ENCODE peak calls at places on chromosomes 2 and 18, in eight cellular contexts. Y, H, X, Q, S, C, P and W are unnamed samples.

GRCh38 chr2:117716505-117716904 is 98.0 kb upstream of the DDX18 start:
- DNase-seq in Y (no peak), C (no peak), H (no peak), X (no peak), P (no peak), S (no peak), Q (no peak), W (no peak)

GRCh38 chr18:63158676-63159291 is 160.8 kb downstream of the BCL2 start:
- DNase-seq in Q (no peak), X (no peak), Y (no peak), S (no peak), P (no peak), H (no peak), C (no peak), W (no peak)

GRCh38 chr2:187964742-187965141 is 326.9 kb upstream of the GULP1 start:
- DNase-seq in H (no peak), X (no peak), P (no peak), Y (no peak), Q (no peak), C (no peak), S (no peak), W (no peak)

GRCh38 chr2:166184789-166185188 is 57.0 kb upstream of the SCN1A start:
- DNase-seq in H (no peak), X (no peak), C (no peak), Q (no peak), Y (no peak), S (no peak), P (no peak), W (no peak)

GRCh38 chr2:19048593-19049264 is 309.7 kb downstream of the OSR1 start:
- DNase-seq in Q (peak; percentile 31), P (peak; percentile 85), C (peak; percentile 87), S (no peak), Y (no peak), X (no peak), H (peak; percentile 33), W (no peak)

GRCh38 chr2:65387017-65387416 is 45.4 kb downstream of the SPRED2 start:
- DNase-seq in C (no peak), P (no peak), H (no peak), X (no peak), Y (no peak), S (no peak), Q (no peak), W (no peak)

GRCh38 chr2:207812858-207813175 is 43.1 kb upstream of the FZD5 start:
- DNase-seq in H (no peak), P (no peak), S (no peak), X (no peak), Q (no peak), C (no peak), Y (no peak), W (no peak)

GRCh38 chr2:232900811-232901701 is 31.0 kb downstream of the SNORC start:
- DNase-seq in S (peak; percentile 47), C (no peak), Y (no peak), H (no peak), Q (no peak), X (no peak), P (no peak), W (no peak)

GRCh38 chr2:235204923-235205322 is 253.1 kb downstream of the SH3BP4 start:
- DNase-seq in Y (no peak), P (no peak), X (no peak), Q (no peak), C (peak; percentile 55), S (no peak), H (no peak), W (no peak)

GRCh38 chr18:7821784-7822183 is 254.7 kb downstream of the PTPRM start:
- DNase-seq in Y (no peak), X (no peak), C (no peak), S (no peak), P (no peak), H (no peak), Q (no peak), W (no peak)

GRCh38 chr2:47033102-47033880 is 117.7 kb upstream of the MCFD2 start:
- DNase-seq in Y (no peak), Q (no peak), C (no peak), X (peak; percentile 77), S (no peak), P (no peak), H (no peak), W (no peak)

GRCh38 chr2:234249873-234250272 is 199.4 kb downstream of the SPP2 start:
- DNase-seq in C (no peak), H (no peak), X (no peak), Q (no peak), Y (no peak), S (peak; percentile 75), P (no peak), W (no peak)

DNA sequence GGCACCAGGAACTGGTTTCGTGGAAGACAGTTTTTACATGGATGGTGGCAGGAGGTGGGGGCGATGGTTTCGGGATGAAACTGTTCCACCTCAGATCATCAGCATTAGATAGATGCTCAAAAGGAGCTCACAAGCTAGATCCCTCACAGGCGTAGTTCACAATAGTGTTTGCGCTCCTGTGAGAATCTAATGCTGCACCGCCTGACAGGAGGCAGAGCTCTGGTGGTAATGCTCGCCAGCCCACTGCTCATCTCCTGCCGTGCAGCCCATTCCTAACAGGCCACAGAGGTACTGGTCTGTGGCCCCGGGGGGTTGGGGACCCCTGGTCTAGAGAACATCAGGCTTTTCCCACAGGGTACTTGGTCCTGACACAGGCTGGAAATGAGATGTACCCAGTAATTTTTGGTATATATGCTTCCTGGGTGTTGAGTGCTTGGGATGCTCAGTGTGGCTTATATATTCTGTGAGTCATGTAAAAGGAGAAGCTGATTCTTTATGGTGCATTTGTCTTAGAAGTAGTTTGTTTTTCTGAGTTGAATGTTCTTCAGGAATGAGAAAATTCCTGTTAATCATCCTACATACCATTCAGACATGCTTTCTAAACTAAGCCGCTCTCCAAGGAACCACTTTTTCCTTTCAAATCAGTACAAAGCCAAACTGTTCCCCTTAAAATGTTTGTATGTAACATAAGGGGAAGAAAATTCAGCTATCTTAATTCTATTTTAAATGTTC is 121.9 kb downstream of the NCK2 start:
- DNase-seq in Y (no peak), S (no peak), Q (no peak), P (no peak), C (no peak), X (no peak), H (no peak), W (no peak)
- H3K4me1 ChIP-seq in Y (no peaks in the 10 kb centered on the region), S (no peaks in the 10 kb centered on the region), Q (peaks cover 38% of the 10 kb centered on the region), P (no peaks in the 10 kb centered on the region), C (peaks cover 4% of the 10 kb centered on the region), X (no peaks in the 10 kb centered on the region), H (no peaks in the 10 kb centered on the region), W (peaks cover 97% of the 10 kb centered on the region)

GRCh38 chr2:13006829-13007715 is 290.3 kb downstream of the TRIB2 start:
- DNase-seq in Q (peak; percentile 79), X (peak; percentile 79), C (peak; percentile 69), P (peak; percentile 29), H (peak; percentile 65), Y (peak; percentile 84), S (peak; percentile 70), W (peak; percentile 61)
- H3K4me3 ChIP-seq in Q (peak overlapping the region; percentile 34), X (peak overlapping the region; percentile 42), C (no peak overlapping the region), P (no peak overlapping the region), H (peak overlapping the region; percentile 46), Y (no peak overlapping the region), S (no peak overlapping the region), W (no peak overlapping the region)

GRCh38 chr2:85502720-85503119 is 36.2 kb upstream of the MAT2A start:
- DNase-seq in X (no peak), C (no peak), H (no peak), Y (no peak), Q (no peak), P (no peak), S (no peak), W (no peak)
- H3K4me1 ChIP-seq in X (peaks cover 28% of the 10 kb centered on the region), C (peaks cover 6% of the 10 kb centered on the region), H (peaks cover 4% of the 10 kb centered on the region), Y (peaks cover 7% of the 10 kb centered on the region), Q (peaks cover 48% of the 10 kb centered on the region), P (no peaks in the 10 kb centered on the region), S (peaks cover 2% of the 10 kb centered on the region), W (no peaks in the 10 kb centered on the region)

DNA sequence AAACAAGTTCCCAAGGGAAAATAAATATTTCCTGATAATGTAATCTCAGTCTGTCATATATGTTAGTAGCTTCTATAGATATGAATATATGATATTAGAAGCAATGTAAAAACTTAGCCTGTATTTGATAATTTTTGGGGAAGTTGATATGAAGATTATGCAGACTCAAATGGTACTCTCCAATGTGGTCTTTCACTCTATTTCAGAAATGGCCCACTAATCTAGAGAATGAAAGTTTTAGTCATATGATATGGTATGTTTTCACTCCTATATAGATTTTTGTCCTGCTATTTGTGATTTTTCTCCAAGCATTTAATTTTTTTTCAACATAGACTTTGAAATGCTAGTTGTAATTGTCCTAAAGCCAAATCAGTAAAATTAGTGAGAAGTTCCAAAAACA is 236.7 kb upstream of the BOD1L2 start:
- DNase-seq in S (no peak), Q (no peak), H (no peak), C (no peak), P (no peak), Y (no peak), X (no peak), W (no peak)
- H3K4me3 ChIP-seq in S (no peak overlapping the region), Q (no peak overlapping the region), H (no peak overlapping the region), C (no peak overlapping the region), P (no peak overlapping the region), Y (no peak overlapping the region), X (no peak overlapping the region), W (no peak overlapping the region)

DNA sequence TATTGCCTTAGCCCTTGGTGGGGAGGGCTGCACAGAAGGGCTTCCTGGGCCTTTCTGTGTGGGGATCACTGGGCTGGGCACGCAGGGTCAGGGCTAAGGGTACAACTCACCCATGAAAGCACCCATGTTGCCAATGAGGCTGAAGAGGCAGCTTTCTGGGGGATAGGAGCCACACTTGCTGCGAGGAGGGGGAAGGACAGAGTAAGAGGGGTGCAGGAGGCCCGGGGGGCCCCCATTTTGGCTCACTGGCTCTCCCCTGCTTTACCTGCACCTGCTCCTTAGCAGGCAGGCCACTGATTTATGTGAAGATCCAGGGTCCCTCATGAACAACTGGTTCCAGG is 2.3 kb downstream of the TMEM150A start:
- DNase-seq in Y (no peak), X (no peak), H (no peak), P (no peak), S (no peak), C (no peak), Q (no peak), W (no peak)
- H3K4me1 ChIP-seq in Y (peaks cover 11% of the 10 kb centered on the region), X (no peaks in the 10 kb centered on the region), H (no peaks in the 10 kb centered on the region), P (no peaks in the 10 kb centered on the region), S (no peaks in the 10 kb centered on the region), C (peaks cover 22% of the 10 kb centered on the region), Q (peaks cover 44% of the 10 kb centered on the region), W (peaks cover 46% of the 10 kb centered on the region)

GRCh38 chr2:211930331-211930730 is 608.3 kb downstream of the ERBB4 start:
- DNase-seq in X (no peak), Y (no peak), S (no peak), P (no peak), Q (no peak), C (no peak), H (no peak), W (no peak)
- H3K4me3 ChIP-seq in X (no peak overlapping the region), Y (no peak overlapping the region), S (no peak overlapping the region), P (no peak overlapping the region), Q (no peak overlapping the region), C (no peak overlapping the region), H (no peak overlapping the region), W (no peak overlapping the region)